ENCODE peak calls at places on chromosomes 4 and X, in seven cellular contexts. R is esophagus squamous epithelium, N is left ventricle myocardium inferior, U is GM23248, D is SJSA1, G is stomach, B is DND-41. Q is an unnamed sample.

GRCh38 chr4:119084503-119084902 is 51.1 kb upstream of the MYOZ2 start:
- DNase-seq in R (no peak), N (no peak), G (no peak), D (no peak), U (no peak), B (no peak), Q (no peak)

GRCh38 chr4:82741188-82741587 is 57.4 kb downstream of the SCD5 start:
- DNase-seq in G (no peak), N (no peak), D (no peak), U (no peak), B (no peak), R (no peak), Q (no peak)

GRCh38 chr4:2296621-2297601 is 35.0 kb upstream of the MXD4 start:
- DNase-seq in U (no peak), D (no peak), G (no peak), N (no peak), B (no peak), R (no peak), Q (no peak)

GRCh38 chr4:41142356-41142755 is 72.0 kb downstream of the APBB2 start:
- DNase-seq in G (peak; percentile 53), D (no peak), U (peak; percentile 35), R (no peak), B (no peak), N (peak; percentile 39), Q (no peak)

GRCh38 chrX:120000490-120001246 is 57.1 kb upstream of the NKAP start:
- DNase-seq in U (peak; percentile 46), R (no peak), N (no peak), G (no peak), D (no peak), B (no peak), Q (no peak)

GRCh38 chrX:135484636-135485289 is 35.7 kb upstream of the INTS6L start:
- DNase-seq in D (no peak), G (no peak), U (peak; percentile 63), N (no peak), B (peak; percentile 4), R (no peak), Q (no peak)

GRCh38 chr4:183905593-183906485 is 732 bp downstream of the STOX2 start:
- DNase-seq in D (no peak), N (peak; percentile 44), R (no peak), U (peak; percentile 32), G (peak; percentile 45), B (no peak), Q (no peak)

GRCh38 chr4:98446499-98447375 is 185.6 kb downstream of the RAP1GDS1 start:
- DNase-seq in G (peak; percentile 32), B (peak; percentile 89), R (no peak), U (peak; percentile 63), N (no peak), D (peak; percentile 50), Q (peak; percentile 46)

GRCh38 chr4:39825741-39826231 is 127.8 kb downstream of the UBE2K start:
- DNase-seq in N (no peak), R (no peak), G (no peak), B (no peak), U (peak; percentile 50), D (no peak), Q (no peak)

GRCh38 chr4:37365888-37366287 is 121.3 kb downstream of the NWD2 start:
- DNase-seq in G (no peak), R (no peak), D (no peak), N (no peak), U (no peak), B (no peak), Q (no peak)

GRCh38 chr4:110480031-110480549 is 4.1 kb downstream of the ENPEP start:
- DNase-seq in R (no peak), B (no peak), U (peak; percentile 94), G (no peak), D (peak; percentile 78), N (no peak), Q (no peak)

GRCh38 chr4:155433636-155434360 is 57.0 kb upstream of the MAP9 start:
- DNase-seq in B (no peak), D (no peak), U (peak; percentile 57), G (no peak), N (no peak), R (no peak), Q (no peak)

GRCh38 chr4:129446074-129446473 is 350.1 kb downstream of the C4orf33 start:
- DNase-seq in N (no peak), D (no peak), U (no peak), R (no peak), G (no peak), B (peak; percentile 44), Q (no peak)

GRCh38 chr4:87309625-87310024 is 13.1 kb downstream of the HSD17B13 start:
- DNase-seq in R (no peak), N (no peak), D (no peak), G (no peak), B (no peak), U (peak; percentile 46), Q (no peak)

GRCh38 chr4:153227501-153227900 is 23.3 kb downstream of the TRIM2 start:
- DNase-seq in B (no peak), D (no peak), N (no peak), R (no peak), G (no peak), U (no peak), Q (no peak)

GRCh38 chr4:13921805-13922204 is 294.3 kb upstream of the BOD1L1 start:
- DNase-seq in N (no peak), G (no peak), B (no peak), U (peak; percentile 69), R (no peak), D (no peak), Q (no peak)

GRCh38 chrX:132855760-132856341 is 102.6 kb downstream of the HS6ST2 start:
- DNase-seq in G (no peak), D (no peak), R (no peak), U (no peak), B (no peak), N (no peak), Q (no peak)

GRCh38 chr4:56276547-56276946 is 110.7 kb downstream of the AASDH start:
- DNase-seq in U (peak; percentile 11), N (no peak), D (no peak), G (no peak), R (no peak), B (no peak), Q (no peak)

GRCh38 chr4:139617702-139618490 is 47.7 kb upstream of the MGST2 start:
- DNase-seq in N (no peak), U (peak; percentile 61), R (no peak), B (no peak), G (no peak), D (no peak), Q (no peak)

GRCh38 chrX:44432641-44433040 is 89.2 kb upstream of the EFHC2 start:
- DNase-seq in B (no peak), U (peak; percentile 20), D (no peak), N (no peak), G (no peak), R (no peak), Q (no peak)

GRCh38 chr4:31803511-31804195 is 1083.5 kb downstream of the PCDH7 start:
- DNase-seq in U (no peak), B (no peak), N (no peak), G (no peak), D (no peak), R (no peak), Q (no peak)

GRCh38 chr4:48603366-48604003 is 113.4 kb downstream of the ZAR1 start:
- DNase-seq in D (no peak), U (no peak), B (no peak), N (no peak), G (no peak), R (no peak), Q (no peak)

GRCh38 chr4:7649411-7649740 is 214.6 kb upstream of the PSAPL1 start:
- DNase-seq in R (no peak), U (no peak), N (no peak), B (no peak), G (no peak), D (no peak), Q (no peak)
- H3K27ac ChIP-seq in R (peak overlapping the region; percentile 67), U (peak overlapping the region; percentile 5), N (no peak overlapping the region), B (no peak overlapping the region), G (peak overlapping the region; percentile 13), D (peak overlapping the region; percentile 6), Q (peak overlapping the region; percentile 51)

GRCh38 chrX:48477960-48478755 is 2.2 kb downstream of the FTSJ1 start:
- DNase-seq in R (no peak), B (no peak), U (no peak), D (no peak), N (no peak), G (no peak), Q (no peak)
- H3K4me3 ChIP-seq in R (no peak overlapping the region), B (peak overlapping the region; percentile 67), U (no peak overlapping the region), D (no peak overlapping the region), N (no peak overlapping the region), G (no peak overlapping the region), Q (no peak overlapping the region)

GRCh38 chrX:28848707-28849106 is 261.5 kb downstream of the IL1RAPL1 start:
- DNase-seq in B (no peak), U (no peak), R (no peak), D (no peak), N (no peak), G (no peak), Q (no peak)

GRCh38 chrX:28854637-28855036 is 267.4 kb downstream of the IL1RAPL1 start:
- DNase-seq in D (no peak), N (no peak), G (no peak), B (no peak), U (no peak), R (no peak), Q (no peak)

GRCh38 chrX:28851871-28852270 is 264.6 kb downstream of the IL1RAPL1 start:
- DNase-seq in U (no peak), D (no peak), G (no peak), R (no peak), N (no peak), B (no peak), Q (no peak)

GRCh38 chrX:28847423-28847822 is 260.2 kb downstream of the IL1RAPL1 start:
- DNase-seq in G (no peak), B (no peak), D (no peak), R (no peak), N (peak; percentile 25), U (no peak), Q (no peak)

DNA sequence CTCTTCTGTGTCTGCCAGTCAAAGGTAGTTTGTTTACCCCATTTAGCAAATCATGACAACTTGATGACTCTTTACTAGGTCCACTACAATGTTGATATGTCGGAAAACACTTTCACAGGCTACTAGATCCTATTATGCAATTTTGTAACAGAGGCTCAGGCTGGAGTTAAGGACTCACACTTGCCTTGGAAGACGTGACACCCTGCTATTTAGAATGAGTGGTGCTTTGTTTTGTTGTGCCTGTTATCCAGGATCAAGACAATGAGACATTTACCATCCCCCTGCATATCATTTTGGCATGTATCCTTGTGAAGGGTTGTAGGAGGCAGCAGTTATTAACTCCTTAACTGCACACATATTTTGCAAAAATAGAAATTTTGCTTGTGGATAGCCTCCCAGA is 263.7 kb downstream of the IL1RAPL1 start:
- DNase-seq in D (no peak), B (no peak), U (no peak), R (no peak), N (no peak), G (no peak), Q (no peak)
- H3K27ac ChIP-seq in D (no peak overlapping the region), B (no peak overlapping the region), U (no peak overlapping the region), R (no peak overlapping the region), N (peak overlapping the region; percentile 72), G (no peak overlapping the region), Q (no peak overlapping the region)

DNA sequence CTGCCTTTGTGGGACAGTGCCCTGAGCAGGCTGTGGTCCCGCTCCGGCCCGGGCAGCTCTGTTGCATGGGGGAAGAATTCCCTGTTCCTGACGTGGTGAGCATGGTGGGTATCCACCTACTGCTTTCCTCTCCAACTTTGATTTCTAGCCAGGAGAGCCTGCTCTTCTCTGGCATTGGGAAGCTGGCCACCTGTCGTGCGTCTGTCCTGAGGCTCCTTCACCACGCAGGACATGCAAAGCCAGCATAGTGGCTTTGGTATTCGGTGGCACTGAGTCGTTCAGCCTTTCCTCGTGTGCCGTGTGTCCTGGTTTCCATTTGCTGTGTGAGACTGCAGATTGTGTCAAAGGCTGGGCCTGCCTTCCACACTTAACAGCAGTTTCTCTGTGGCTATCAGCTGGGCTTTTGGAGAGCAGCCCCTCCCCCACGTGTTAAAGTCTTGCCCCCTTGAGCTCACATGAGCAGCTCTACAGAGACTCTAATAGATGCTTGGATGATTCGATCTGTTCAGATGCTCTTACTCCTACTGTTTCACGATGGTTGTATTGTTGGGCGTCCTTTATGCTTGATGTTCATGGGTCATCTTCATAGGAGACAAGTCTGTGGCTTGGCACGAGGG is 46.4 kb upstream of the CLCN4 start:
- DNase-seq in D (no peak), R (no peak), G (no peak), U (no peak), N (no peak), B (no peak), Q (no peak)
- H3K4me3 ChIP-seq in D (no peak overlapping the region), R (no peak overlapping the region), G (no peak overlapping the region), U (no peak overlapping the region), N (no peak overlapping the region), B (no peak overlapping the region), Q (peak overlapping the region; percentile 56)